ENCODE peak calls at places on chromosomes 5 and 9, in four cellular contexts. G, T, R and X are unnamed samples. For H3K4me1, the result is how much of the 10 kb centered on the place peaks cover.

GRCh38 chr9:117815315-117815714 is 111.1 kb downstream of the TLR4 start:
- DNase-seq in R (no peak), G (no peak), T (no peak), X (no peak)

GRCh38 chr5:122151640-122152039 is 22.3 kb downstream of the ZNF474 start:
- DNase-seq in G (no peak), T (no peak), R (no peak), X (no peak)

GRCh38 chr5:39598641-39599248 is 174.0 kb upstream of the DAB2 start:
- DNase-seq in R (no peak), T (no peak), G (no peak), X (no peak)

GRCh38 chr9:106621299-106621920 is 241.6 kb upstream of the ZNF462 start:
- DNase-seq in R (no peak), T (no peak), G (no peak), X (no peak)

GRCh38 chr5:35081134-35081533 is 33.4 kb upstream of the AGXT2 start:
- DNase-seq in T (no peak), G (no peak), R (no peak), X (no peak)

GRCh38 chr9:121771851-121772599 is 120.6 kb downstream of the DAB2IP start:
- DNase-seq in T (peak), R (no peak), G (no peak), X (peak)

GRCh38 chr9:127154003-127154389 is 31.6 kb upstream of the ANGPTL2 start:
- DNase-seq in T (no peak), R (no peak), G (no peak), X (no peak)

GRCh38 chr5:97496037-97496436 is 313.0 kb upstream of the RIOK2 start:
- DNase-seq in T (no peak), R (no peak), G (no peak), X (no peak)

GRCh38 chr5:154478224-154478565 is at the start of gene HAND1:
- DNase-seq in T (peak), R (no peak), G (no peak), X (peak)

GRCh38 chr5:172828911-172829431 is 5.1 kb upstream of the ERGIC1 start:
- DNase-seq in G (no peak), T (no peak), R (no peak), X (no peak)

GRCh38 chr5:73519531-73520283 is 21.5 kb downstream of the BTF3 start:
- DNase-seq in G (peak), R (peak), T (peak), X (peak)

GRCh38 chr9:72444436-72444835 is 77.0 kb upstream of the TMC1 start:
- DNase-seq in R (no peak), T (no peak), G (no peak), X (no peak)

GRCh38 chr9:123769723-123770122 is 160.2 kb downstream of the DENND1A start:
- DNase-seq in G (no peak), T (no peak), R (no peak), X (no peak)

GRCh38 chr9:38362912-38363588 is 29.5 kb upstream of the ALDH1B1 start:
- DNase-seq in G (peak), R (peak), T (peak), X (no peak)

GRCh38 chr5:157971466-157972324 is 112.8 kb upstream of the CLINT1 start:
- DNase-seq in G (no peak), R (no peak), T (no peak), X (no peak)

GRCh38 chr9:90914868-90915483 is 113.4 kb downstream of the SYK start:
- DNase-seq in T (peak), G (peak), R (no peak), X (peak)

GRCh38 chr5:6411141-6411540 is 32.8 kb upstream of the MED10 start:
- DNase-seq in R (no peak), G (no peak), T (no peak), X (no peak)

GRCh38 chr9:36728651-36729520 is 156.2 kb downstream of the MELK start:
- DNase-seq in T (no peak), R (no peak), G (peak), X (peak)

GRCh38 chr5:36734422-36734821 is 128.0 kb downstream of the SLC1A3 start:
- DNase-seq in R (no peak), G (no peak), T (no peak), X (no peak)

GRCh38 chr9:14238044-14238443 is 75.9 kb downstream of the NFIB start:
- DNase-seq in T (no peak), G (no peak), R (no peak), X (no peak)

GRCh38 chr9:103183569-103184191 is 188.5 kb downstream of the CYLC2 start:
- DNase-seq in T (peak), R (no peak), G (no peak), X (no peak)

GRCh38 chr5:9895305-9895650 is 265.1 kb upstream of the TAS2R1 start:
- DNase-seq in R (no peak), G (no peak), T (no peak), X (no peak)

GRCh38 chr5:172765766-172766286 is 5.2 kb downstream of the DUSP1 start:
- DNase-seq in G (no peak), R (no peak), T (no peak), X (no peak)

GRCh38 chr9:81686614-81687520 is 2.5 kb downstream of the TLE1 start:
- DNase-seq in R (peak), G (no peak), T (peak), X (peak)

GRCh38 chr5:10634562-10634961 is 70.7 kb downstream of the ANKRD33B start:
- DNase-seq in G (no peak), T (no peak), R (no peak), X (no peak)

GRCh38 chr5:99694884-99695283 is 766.1 kb upstream of the CHD1 start:
- DNase-seq in T (no peak), G (no peak), R (no peak), X (no peak)

GRCh38 chr5:3780907-3781306 is 185.3 kb downstream of the IRX1 start:
- DNase-seq in T (no peak), R (no peak), G (no peak), X (no peak)

DNA sequence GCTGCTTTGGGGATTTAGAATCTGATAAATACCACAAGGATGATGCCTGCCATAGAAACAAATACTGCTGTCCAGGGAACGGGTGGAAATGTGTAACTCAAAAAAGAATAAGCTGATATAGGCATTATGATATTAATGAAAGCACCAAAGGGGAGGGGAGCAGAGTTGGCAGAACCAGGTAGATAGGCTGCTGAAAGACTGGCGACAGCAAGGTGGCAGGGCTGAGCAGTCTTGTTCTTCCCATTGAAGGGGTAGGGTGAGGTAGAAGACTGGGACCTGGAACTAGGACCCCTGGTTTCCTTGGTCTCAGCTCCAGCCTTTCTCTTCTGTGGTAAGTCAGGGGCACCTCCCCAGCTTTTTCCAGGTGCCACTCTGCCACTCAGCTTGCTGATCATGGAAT is 31.4 kb upstream of the TMOD1 start:
- DNase-seq in G (no peak), R (no peak), T (no peak), X (no peak)
- TF ChIP-seq CTCF in G (peak), R (no peak), T (peak), X (peak)

DNA sequence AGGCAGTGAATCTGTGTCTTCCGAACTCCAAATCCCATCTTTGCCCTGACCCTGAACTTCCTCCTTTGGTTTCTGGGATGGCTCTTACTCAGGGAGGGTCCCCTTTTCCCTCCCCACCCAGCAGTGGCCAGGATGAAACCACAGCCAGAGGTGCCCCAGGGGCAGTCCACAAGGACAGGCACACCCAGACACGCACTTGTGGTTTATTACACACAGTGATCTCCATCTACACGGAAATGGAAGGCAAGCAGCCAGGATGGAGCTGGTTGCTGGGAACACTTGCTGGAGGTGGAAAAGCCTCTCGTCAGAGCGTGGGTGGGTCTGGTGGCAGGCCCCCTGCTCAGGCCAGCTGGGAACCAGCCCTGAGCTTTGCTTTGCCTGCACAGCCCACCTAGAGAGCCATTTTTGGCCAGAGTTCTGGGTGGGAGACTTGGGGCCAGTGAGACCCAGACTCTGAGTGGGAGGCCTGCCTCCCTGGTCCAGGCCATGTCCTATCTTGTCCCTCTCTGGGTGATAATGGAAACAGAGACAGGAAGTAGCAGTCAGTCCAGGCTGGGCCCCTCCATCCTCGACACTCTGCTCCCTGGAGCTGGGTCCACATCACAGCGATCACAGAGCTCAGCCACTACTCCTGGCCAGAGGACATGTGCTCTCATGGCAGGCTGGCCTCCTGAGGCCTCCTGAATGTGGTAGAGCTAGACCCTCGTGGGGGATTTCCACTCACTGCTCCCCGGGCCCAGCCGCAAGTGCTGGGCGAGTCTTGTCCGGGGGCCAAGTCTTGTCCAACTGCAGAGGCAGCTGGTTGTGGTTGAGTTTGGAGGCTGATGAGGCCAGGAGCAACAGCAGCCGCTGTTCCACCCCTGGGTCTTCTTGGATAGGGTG is 5.1 kb upstream of the PHYKPL start:
- DNase-seq in G (no peak), R (no peak), T (no peak), X (no peak)
- H3K4me1 ChIP-seq in G (half or more), R (under half), T (under half), X (under half)

GRCh38 chr5:81181576-81182316 is 51.4 kb upstream of the CKMT2 start:
- DNase-seq in T (no peak), G (no peak), R (no peak), X (no peak)

GRCh38 chr5:81184749-81185110 is 48.4 kb upstream of the CKMT2 start:
- DNase-seq in R (no peak), G (no peak), T (no peak), X (no peak)

GRCh38 chr5:81183811-81184748 is 49.0 kb upstream of the CKMT2 start:
- DNase-seq in T (no peak), R (no peak), G (no peak), X (no peak)

GRCh38 chr5:81180780-81181179 is 52.3 kb upstream of the CKMT2 start:
- DNase-seq in R (no peak), G (no peak), T (no peak), X (no peak)

DNA sequence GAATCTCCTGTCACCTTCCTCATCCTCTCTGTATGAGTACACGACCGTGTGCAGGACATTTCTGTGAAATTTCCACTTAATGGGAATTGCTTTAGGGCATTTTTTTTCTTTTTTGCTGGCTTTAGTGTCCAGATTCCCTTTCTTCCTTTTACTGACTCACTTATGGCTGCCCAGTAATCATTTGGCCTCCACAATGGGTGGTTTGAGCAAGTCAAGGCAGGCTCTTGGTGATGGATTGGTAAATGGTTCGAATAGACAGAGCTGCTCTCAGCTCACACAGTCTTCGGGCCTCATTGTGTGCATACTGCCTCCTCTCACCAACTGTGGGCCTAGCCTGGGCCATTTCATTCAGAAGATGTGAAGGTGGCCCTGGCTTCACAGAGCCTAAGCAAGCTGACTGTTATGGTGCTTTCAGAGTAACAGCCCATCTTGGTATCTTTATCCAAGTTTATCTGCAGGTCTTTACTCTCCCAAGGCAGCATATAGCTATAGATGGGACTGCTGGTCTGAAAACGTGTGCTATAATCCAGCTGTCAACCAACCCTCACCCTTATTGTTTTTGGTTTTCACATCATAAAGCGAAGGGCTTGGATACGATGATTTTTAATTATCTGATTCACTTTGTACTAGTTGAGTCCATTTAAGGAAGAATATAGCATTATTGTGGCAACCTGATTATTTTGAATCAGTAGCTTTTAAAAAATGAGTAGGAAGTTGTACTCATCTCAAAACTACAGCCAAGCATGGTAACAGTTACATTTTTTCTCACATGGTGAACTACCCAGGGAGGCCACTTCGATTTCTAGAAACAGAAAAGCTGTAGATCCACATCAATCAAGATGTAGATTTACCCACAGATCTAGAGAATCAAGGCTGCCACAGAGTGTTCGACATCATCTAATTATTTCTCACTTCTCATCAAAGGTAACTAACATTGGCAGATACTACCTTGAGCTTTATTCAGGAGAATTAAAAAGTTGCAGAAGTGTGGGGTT is 50.4 kb upstream of the CKMT2 start:
- DNase-seq in T (no peak), R (no peak), G (no peak), X (no peak)
- TF ChIP-seq POLR2A in T (no peak), R (no peak), G (no peak), X (no peak)

GRCh38 chr5:156326718-156327259 is at the start of gene SGCD:
- DNase-seq in T (peak), G (no peak), R (no peak), X (peak)
- TF ChIP-seq CTCF in T (no peak), G (no peak), R (no peak), X (no peak)

DNA sequence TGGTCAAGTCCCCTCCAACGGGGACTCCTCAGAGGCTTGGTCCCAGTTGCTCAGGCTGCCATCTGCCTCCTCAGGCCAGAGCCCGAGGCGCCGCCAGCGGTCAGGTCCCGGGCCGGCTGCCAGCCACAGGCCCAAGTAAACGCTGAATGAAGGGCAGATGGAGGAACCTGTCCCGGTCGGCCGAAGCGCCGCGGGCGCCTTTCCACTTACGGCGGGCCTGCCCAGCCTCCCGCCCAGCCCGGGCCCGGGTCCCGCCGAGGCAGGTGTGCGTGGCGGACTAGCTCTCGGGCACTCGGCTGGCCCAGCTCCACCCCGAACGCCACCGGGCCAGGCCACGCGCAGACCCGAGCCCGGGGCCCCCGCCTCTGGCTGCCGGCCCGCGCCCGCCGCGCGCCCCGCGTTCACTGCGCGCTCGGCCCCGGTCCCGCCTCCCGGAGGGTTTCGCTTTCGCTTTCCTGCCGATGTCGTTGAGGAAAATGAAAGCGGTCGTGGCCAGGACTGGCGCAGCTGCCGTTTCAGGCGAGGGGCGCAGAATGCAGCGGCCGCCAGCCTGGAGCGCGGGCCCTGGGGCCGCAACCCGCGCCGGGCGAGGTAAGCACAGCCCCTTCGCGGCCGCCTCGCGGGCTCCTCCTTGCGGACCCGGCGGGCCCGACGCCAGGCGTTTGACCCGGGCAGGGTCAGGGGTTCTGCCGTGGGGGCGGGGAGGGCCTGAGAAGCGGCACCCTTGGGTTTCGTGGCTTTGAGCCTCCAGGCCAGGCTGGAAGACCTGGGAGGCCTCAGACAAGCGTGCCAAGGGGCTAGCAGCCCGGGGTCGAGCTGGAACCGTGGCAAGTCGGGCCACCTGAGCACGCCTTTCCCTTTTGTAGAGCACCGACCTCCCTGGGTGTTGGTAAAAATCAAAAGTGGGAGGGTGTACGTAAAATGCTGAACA is 41.2 kb downstream of the SLC22A5 start:
- DNase-seq in T (peak), G (no peak), R (no peak), X (peak)
- H3K4me1 ChIP-seq in T (under half), G (under half), R (under half), X (under half)

GRCh38 chr9:128550770-128551651 is 1.4 kb upstream of the SPTAN1 start:
- DNase-seq in R (no peak), G (no peak), T (peak), X (no peak)
- TF ChIP-seq POLR2A in R (no peak), G (no peak), T (no peak), X (no peak)

DNA sequence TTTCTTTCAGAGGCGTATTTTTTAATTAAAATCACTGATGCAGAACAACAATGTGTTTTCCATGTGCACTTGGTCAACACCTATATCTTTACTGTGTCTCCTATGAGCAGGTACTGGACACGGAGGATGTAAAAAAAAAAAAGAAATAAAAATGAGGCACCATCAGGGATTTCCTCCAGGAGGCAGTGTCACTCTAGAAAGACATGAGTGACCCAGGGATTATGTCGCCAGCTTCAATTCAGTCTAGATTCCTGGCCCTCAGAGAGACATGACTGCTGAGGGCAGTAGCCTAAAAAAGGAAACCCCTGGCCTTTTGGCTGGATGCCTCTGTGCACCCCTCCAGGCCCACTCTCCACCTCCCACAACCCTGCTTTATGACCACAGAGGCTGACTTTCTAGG is 18.3 kb upstream of the IL33 start:
- DNase-seq in G (no peak), R (no peak), T (peak), X (no peak)
- TF ChIP-seq CTCF in G (peak), R (peak), T (peak), X (no peak)

GRCh38 chr5:83071286-83071685 is 5.9 kb downstream of the TMEM167A start:
- DNase-seq in G (no peak), T (no peak), R (no peak), X (no peak)
- H3K4me1 ChIP-seq in G (under half), T (under half), R (under half), X (under half)

DNA sequence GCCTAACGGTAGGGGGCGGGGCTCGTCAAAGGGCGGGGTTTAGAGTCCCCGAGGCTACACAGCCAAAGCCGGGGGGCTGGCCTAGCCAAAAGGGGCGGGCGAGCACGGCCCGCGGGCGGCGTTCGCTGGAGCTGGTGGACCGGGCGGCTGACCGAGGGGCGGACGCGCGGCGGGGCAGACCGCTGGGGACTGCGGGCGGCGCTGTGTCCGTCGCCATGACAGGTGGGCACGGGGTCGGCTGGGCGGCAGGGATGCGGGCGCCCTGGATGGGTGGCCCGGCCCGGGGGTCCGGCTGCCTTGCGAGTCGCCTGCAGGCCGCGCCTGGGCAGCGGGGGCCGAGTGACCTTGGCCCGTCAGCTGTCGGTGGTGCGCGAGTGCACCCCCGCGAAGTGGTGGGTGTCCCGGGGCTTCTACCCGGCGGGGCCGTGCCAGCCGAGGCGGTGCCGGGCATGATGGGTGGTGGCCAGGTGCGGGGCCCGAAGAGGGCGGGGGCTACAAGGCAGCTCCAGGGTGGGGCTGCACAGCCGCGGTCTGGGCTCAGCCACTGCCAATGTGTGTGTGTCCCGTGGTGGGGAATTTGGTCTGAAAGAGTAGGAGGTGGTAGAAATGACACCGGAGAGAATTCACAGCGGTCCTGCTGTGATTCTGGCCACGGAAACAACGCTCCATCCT is at the start of gene CARD19:
- DNase-seq in G (no peak), R (no peak), T (peak), X (peak)
- TF ChIP-seq POLR2A in G (peak), R (peak), T (peak), X (peak)